ENCODE peak calls at places on chromosome 10, in ten cellular contexts. X, C, J, H, B, G, V, A, N and W are unnamed samples.

GRCh38 chr10:50325449-50326188 is 74.3 kb upstream of the ASAH2 start:
- DNase-seq in X (peak), C (peak), J (no peak), H (peak), B (peak), G (no peak), V (peak), A (peak), N (peak), W (peak)

GRCh38 chr10:43141421-43141820 is 3.2 kb downstream of the CSGALNACT2 start:
- DNase-seq in X (no peak), C (no peak), J (no peak), H (no peak), B (no peak), G (no peak), V (no peak), A (no peak), N (no peak), W (no peak)

GRCh38 chr10:103395754-103396066 is 565 bp downstream of the ATP5MK start:
- DNase-seq in X (peak), C (no peak), J (no peak), H (no peak), B (peak), G (no peak), V (no peak), A (peak), N (no peak), W (peak)

GRCh38 chr10:80596391-80597257 is 58.9 kb downstream of the SH2D4B start:
- DNase-seq in X (peak), C (peak), J (no peak), H (peak), B (peak), G (no peak), V (peak), A (peak), N (peak), W (peak)

GRCh38 chr10:10758306-10758705 is 259.4 kb upstream of the CELF2 start:
- DNase-seq in X (no peak), C (no peak), J (no peak), H (no peak), B (no peak), G (peak), V (no peak), A (peak), N (no peak), W (no peak)

GRCh38 chr10:84214612-84215235 is 10.6 kb downstream of the LRIT2 start:
- DNase-seq in X (no peak), C (no peak), J (no peak), H (peak), B (peak), G (no peak), V (no peak), A (no peak), N (no peak), W (peak)

GRCh38 chr10:103394180-103394579 is 2.1 kb downstream of the ATP5MK start:
- DNase-seq in X (no peak), C (no peak), J (no peak), H (no peak), B (no peak), G (no peak), V (no peak), A (peak), N (no peak), W (no peak)

GRCh38 chr10:44954962-44955361 is 4.6 kb upstream of the RASSF4 start:
- DNase-seq in X (no peak), C (no peak), J (no peak), H (no peak), B (no peak), G (no peak), V (no peak), A (no peak), N (no peak), W (no peak)

GRCh38 chr10:22552888-22553378 is 161.4 kb downstream of the PIP4K2A start:
- DNase-seq in X (peak), C (no peak), J (no peak), H (no peak), B (no peak), G (no peak), V (no peak), A (peak), N (no peak), W (peak)

GRCh38 chr10:18960466-18961079 is 88.0 kb upstream of the MALRD1 start:
- DNase-seq in X (no peak), C (no peak), J (no peak), H (no peak), B (no peak), G (no peak), V (no peak), A (no peak), N (no peak), W (no peak)

GRCh38 chr10:3701490-3701889 is 83.5 kb downstream of the KLF6 start:
- DNase-seq in X (no peak), C (no peak), J (no peak), H (no peak), B (no peak), G (no peak), V (no peak), A (no peak), N (no peak), W (no peak)

GRCh38 chr10:617471-617870 is 72.0 kb downstream of the DIP2C start:
- DNase-seq in X (no peak), C (no peak), J (no peak), H (no peak), B (no peak), G (no peak), V (no peak), A (no peak), N (no peak), W (no peak)

GRCh38 chr10:8238989-8239388 is 184.5 kb downstream of the GATA3 start:
- DNase-seq in X (no peak), C (no peak), J (no peak), H (no peak), B (no peak), G (no peak), V (no peak), A (no peak), N (no peak), W (no peak)

GRCh38 chr10:102241037-102241443 is 272 bp downstream of the PITX3 start:
- DNase-seq in X (no peak), C (no peak), J (no peak), H (no peak), B (peak), G (no peak), V (no peak), A (no peak), N (no peak), W (no peak)

GRCh38 chr10:28280652-28281051 is 22.2 kb downstream of the MPP7 start:
- DNase-seq in X (peak), C (no peak), J (no peak), H (no peak), B (no peak), G (no peak), V (no peak), A (no peak), N (no peak), W (no peak)

GRCh38 chr10:36808625-36809362 is 316.6 kb upstream of the ANKRD30A start:
- DNase-seq in X (no peak), C (no peak), J (no peak), H (no peak), B (no peak), G (no peak), V (no peak), A (no peak), N (no peak), W (no peak)

GRCh38 chr10:33327750-33328149 is 6.7 kb downstream of the NRP1 start:
- DNase-seq in X (no peak), C (no peak), J (no peak), H (no peak), B (peak), G (peak), V (no peak), A (no peak), N (no peak), W (no peak)

GRCh38 chr10:129613377-129613980 is 146.4 kb downstream of the MGMT start:
- DNase-seq in X (no peak), C (no peak), J (no peak), H (no peak), B (no peak), G (no peak), V (no peak), A (no peak), N (no peak), W (no peak)

GRCh38 chr10:15704581-15704968 is 15.1 kb downstream of the ITGA8 start:
- DNase-seq in X (peak), C (no peak), J (no peak), H (no peak), B (peak), G (no peak), V (no peak), A (peak), N (no peak), W (no peak)

GRCh38 chr10:65941098-65941655 is 984.7 kb upstream of the LRRTM3 start:
- DNase-seq in X (no peak), C (no peak), J (no peak), H (no peak), B (no peak), G (no peak), V (no peak), A (no peak), N (no peak), W (no peak)

GRCh38 chr10:49738616-49739360 is 23.3 kb downstream of the OGDHL start:
- DNase-seq in X (no peak), C (no peak), J (no peak), H (no peak), B (no peak), G (no peak), V (no peak), A (no peak), N (no peak), W (no peak)

GRCh38 chr10:3890602-3891352 is 105.8 kb upstream of the KLF6 start:
- DNase-seq in X (no peak), C (no peak), J (no peak), H (no peak), B (no peak), G (no peak), V (no peak), A (no peak), N (no peak), W (no peak)

GRCh38 chr10:119268871-119269506 is 61.6 kb downstream of the GRK5 start:
- DNase-seq in X (no peak), C (no peak), J (no peak), H (no peak), B (peak), G (no peak), V (no peak), A (no peak), N (no peak), W (no peak)

GRCh38 chr10:132109341-132110072 is 43.8 kb downstream of the JAKMIP3 start:
- DNase-seq in X (no peak), C (no peak), J (no peak), H (no peak), B (no peak), G (no peak), V (peak), A (peak), N (no peak), W (no peak)

GRCh38 chr10:13890233-13890616 is 303.5 kb downstream of the PRPF18 start:
- DNase-seq in X (peak), C (no peak), J (no peak), H (no peak), B (peak), G (no peak), V (no peak), A (peak), N (no peak), W (peak)

GRCh38 chr10:114680557-114681117 is 22.6 kb upstream of the ABLIM1 start:
- DNase-seq in X (no peak), C (no peak), J (no peak), H (no peak), B (no peak), G (no peak), V (no peak), A (no peak), N (no peak), W (no peak)

GRCh38 chr10:35887686-35888085 is 245.6 kb upstream of the FZD8 start:
- DNase-seq in X (no peak), C (no peak), J (no peak), H (no peak), B (no peak), G (no peak), V (no peak), A (no peak), N (no peak), W (no peak)

GRCh38 chr10:44981172-44982113 is 2.8 kb upstream of the DEPP1 start:
- DNase-seq in X (peak), C (peak), J (no peak), H (peak), B (peak), G (no peak), V (peak), A (peak), N (peak), W (peak)

GRCh38 chr10:24237801-24238390 is 29.0 kb downstream of the KIAA1217 start:
- DNase-seq in X (no peak), C (no peak), J (no peak), H (no peak), B (no peak), G (no peak), V (no peak), A (no peak), N (no peak), W (no peak)

GRCh38 chr10:128934492-128934891 is 532.5 kb upstream of the MGMT start:
- DNase-seq in X (no peak), C (no peak), J (no peak), H (no peak), B (no peak), G (no peak), V (no peak), A (no peak), N (no peak), W (no peak)